ENCODE peak calls at places on chromosome 1, in four cellular contexts. U is AG09309, R is fibroblast of mammary gland, V is HFFc6. L is an unnamed sample.

GRCh38 chr1:201663777-201664176 is 124.8 kb downstream of the NAV1 start:
- DNase-seq in V (no peak), U (no peak), R (no peak), L (no peak)

GRCh38 chr1:170073893-170074249 is 624 bp downstream of the KIFAP3 start:
- DNase-seq in R (no peak), V (no peak), U (no peak), L (no peak)

GRCh38 chr1:54054438-54054749 is 986 bp downstream of the TCEANC2 start:
- DNase-seq in R (no peak), U (no peak), V (no peak), L (no peak)

GRCh38 chr1:32984829-32985310 is 20.3 kb upstream of the RNF19B start:
- DNase-seq in V (no peak), U (no peak), R (no peak), L (no peak)

GRCh38 chr1:110087812-110088738 is 17.6 kb upstream of the ALX3 start:
- DNase-seq in U (peak), R (peak), V (peak), L (peak)

GRCh38 chr1:223437151-223437550 is 43.9 kb downstream of the CCDC185 start:
- DNase-seq in R (no peak), U (no peak), V (no peak), L (no peak)

GRCh38 chr1:201647722-201648065 is 108.8 kb downstream of the NAV1 start:
- DNase-seq in V (no peak), U (no peak), R (no peak), L (no peak)

GRCh38 chr1:167312871-167313270 is 92.2 kb downstream of the POU2F1 start:
- DNase-seq in R (no peak), V (no peak), U (no peak), L (no peak)

GRCh38 chr1:7228252-7228961 is 443.2 kb downstream of the CAMTA1 start:
- DNase-seq in R (no peak), U (no peak), V (no peak), L (no peak)

GRCh38 chr1:197924516-197925123 is 7.4 kb downstream of the LHX9 start:
- DNase-seq in V (peak), R (peak), U (peak), L (no peak)

GRCh38 chr1:67431156-67431765 is 1.1 kb upstream of the SERBP1 start:
- DNase-seq in R (no peak), U (no peak), V (no peak), L (no peak)

GRCh38 chr1:59375321-59376220 is 78.7 kb downstream of the FGGY start:
- DNase-seq in R (peak), U (peak), V (peak), L (peak)

GRCh38 chr1:62282909-62283308 is 36.3 kb downstream of the KANK4 start:
- DNase-seq in U (no peak), V (no peak), R (no peak), L (no peak)

GRCh38 chr1:226886142-226886901 is 15.9 kb downstream of the PSEN2 start:
- DNase-seq in V (no peak), U (no peak), R (no peak), L (no peak)
- TF ChIP-seq CTCF in V (no peak), U (no peak), R (no peak), L (no peak)

GRCh38 chr1:168321945-168322344 is 41.3 kb downstream of the TBX19 start:
- DNase-seq in V (peak), U (no peak), R (peak), L (no peak)
- TF ChIP-seq CTCF in V (peak), U (peak), R (peak), L (peak)

GRCh38 chr1:233677690-233678354 is 63.9 kb downstream of the KCNK1 start:
- DNase-seq in R (no peak), U (no peak), V (no peak), L (no peak)
- TF ChIP-seq CTCF in R (no peak), U (no peak), V (no peak), L (no peak)

DNA sequence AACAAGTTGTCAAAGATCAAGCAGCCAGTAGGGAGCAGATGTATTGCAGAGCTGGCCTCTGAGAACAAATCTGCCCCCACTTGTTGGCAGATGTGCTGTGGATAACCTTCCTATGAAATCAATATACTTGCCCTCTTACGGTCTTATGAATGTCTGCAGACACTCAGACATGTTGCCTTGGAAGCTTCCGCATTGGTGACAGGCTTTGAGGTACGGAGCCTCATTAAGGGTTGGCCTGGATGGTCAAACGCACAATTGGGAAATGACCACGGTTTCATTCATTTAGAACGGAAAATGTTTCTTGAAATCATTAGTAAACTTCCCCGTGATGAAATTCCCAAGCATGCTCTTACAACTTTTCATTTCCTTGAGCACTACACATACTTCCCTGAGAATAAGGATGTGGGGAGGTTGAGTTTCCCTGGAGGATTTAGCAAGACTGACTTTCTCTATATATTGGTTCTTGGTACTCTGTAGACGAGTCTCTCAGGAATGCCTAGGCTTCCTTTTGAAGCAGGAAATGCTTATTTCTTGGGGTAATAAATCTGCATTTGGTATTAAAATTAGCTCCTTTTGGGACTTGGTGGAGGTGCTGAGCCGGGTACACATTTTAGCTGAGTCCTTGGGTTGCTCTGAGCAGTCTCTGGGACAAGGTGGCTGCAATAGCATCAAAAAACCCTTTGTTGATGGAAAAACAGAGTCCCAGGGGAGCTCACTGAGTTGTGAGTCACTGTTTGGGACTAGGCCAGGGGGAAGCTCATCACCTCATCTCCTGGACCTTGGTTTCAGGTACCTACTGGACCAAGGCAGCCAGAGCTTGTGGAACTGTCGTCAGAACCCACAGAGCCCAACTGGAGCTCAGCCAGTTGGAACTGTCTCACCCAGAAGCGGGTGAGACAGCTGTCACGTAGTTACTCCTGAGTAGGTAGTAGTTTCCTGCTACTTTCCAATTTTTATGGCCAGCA is 146.4 kb downstream of the HLX start:
- DNase-seq in U (no peak), R (peak), V (no peak), L (no peak)
- TF ChIP-seq CTCF in U (no peak), R (no peak), V (no peak), L (no peak)

GRCh38 chr1:111884772-111885443 is 104.6 kb downstream of the KCND3 start:
- DNase-seq in U (no peak), V (no peak), R (no peak), L (no peak)
- TF ChIP-seq CTCF in U (no peak), V (no peak), R (no peak), L (no peak)

GRCh38 chr1:160285506-160285905 is 573 bp upstream of the PEX19 start:
- DNase-seq in U (no peak), V (no peak), R (no peak), L (no peak)

GRCh38 chr1:160284782-160285344 is at the start of gene PEX19:
- DNase-seq in V (peak), U (peak), R (peak), L (peak)

GRCh38 chr1:160284220-160284781 is 632 bp downstream of the PEX19 start:
- DNase-seq in U (no peak), V (peak), R (peak), L (no peak)

GRCh38 chr1:160277987-160278386 is 6.9 kb downstream of the PEX19 start:
- DNase-seq in R (no peak), V (no peak), U (no peak), L (no peak)

GRCh38 chr1:160282807-160283206 is 2.1 kb downstream of the PEX19 start:
- DNase-seq in R (no peak), V (no peak), U (no peak), L (no peak)
- TF ChIP-seq CTCF in R (no peak), V (peak), U (no peak), L (no peak)

DNA sequence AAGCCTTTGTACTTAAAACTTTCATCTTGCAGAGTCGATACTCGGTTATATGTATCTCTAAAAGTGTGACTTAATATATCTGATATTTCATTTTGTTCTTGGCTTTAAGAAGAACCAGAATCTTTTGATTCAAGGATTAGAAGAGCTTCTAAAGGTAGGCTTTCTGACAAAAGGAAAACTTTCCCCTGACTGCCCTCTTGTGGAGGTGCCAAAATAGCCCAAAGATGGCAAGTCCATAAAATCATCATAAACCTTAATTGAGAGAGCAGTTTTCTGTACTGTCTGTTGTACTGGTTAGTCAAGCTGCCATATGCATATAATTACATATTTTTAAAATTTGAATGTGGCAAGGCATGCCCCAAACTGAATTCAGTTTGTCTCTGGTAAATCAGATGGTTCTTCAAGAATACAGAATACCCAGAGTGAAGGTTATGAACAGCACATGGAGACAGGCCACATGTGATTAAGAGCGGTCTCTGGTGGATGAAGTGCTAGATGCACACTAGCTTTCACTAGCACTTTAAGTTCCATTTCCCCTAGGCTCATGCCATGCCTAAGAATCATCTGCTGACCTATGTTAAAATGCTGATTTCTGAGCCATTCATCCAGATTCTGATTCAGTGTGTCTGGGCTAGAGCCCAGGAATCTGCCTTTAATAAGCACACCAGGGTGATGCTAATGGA is 27.7 kb upstream of the ELAVL4 start:
- DNase-seq in V (no peak), R (no peak), U (no peak), L (no peak)
- TF ChIP-seq CTCF in V (peak), R (peak), U (no peak), L (no peak)

DNA sequence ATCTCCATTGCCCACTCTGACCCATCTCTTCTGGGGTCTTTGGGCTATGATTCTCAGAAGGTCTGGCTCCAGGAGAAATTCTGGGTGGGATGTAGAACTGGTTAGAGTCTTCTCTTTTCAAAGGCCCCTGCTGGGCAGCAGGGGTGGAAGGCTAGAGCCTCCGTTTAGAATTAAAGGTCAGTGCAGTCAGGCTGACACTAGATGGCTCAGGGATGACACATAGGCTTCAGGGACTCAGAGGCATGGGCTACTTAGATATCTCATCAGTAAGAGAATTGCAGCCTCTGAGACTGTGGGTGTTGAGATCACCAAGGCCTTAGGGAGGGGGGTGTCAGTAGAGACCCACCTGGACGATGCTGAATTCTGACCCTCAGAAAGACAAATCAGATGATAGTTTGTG is 12.6 kb upstream of the PPM1J start:
- DNase-seq in V (peak), U (no peak), R (peak), L (no peak)
- TF ChIP-seq CTCF in V (peak), U (peak), R (peak), L (peak)

GRCh38 chr1:186330758-186331157 is 44.3 kb downstream of the TPR start:
- DNase-seq in R (peak), U (no peak), V (no peak), L (no peak)
- TF ChIP-seq CTCF in R (peak), U (peak), V (peak), L (peak)

DNA sequence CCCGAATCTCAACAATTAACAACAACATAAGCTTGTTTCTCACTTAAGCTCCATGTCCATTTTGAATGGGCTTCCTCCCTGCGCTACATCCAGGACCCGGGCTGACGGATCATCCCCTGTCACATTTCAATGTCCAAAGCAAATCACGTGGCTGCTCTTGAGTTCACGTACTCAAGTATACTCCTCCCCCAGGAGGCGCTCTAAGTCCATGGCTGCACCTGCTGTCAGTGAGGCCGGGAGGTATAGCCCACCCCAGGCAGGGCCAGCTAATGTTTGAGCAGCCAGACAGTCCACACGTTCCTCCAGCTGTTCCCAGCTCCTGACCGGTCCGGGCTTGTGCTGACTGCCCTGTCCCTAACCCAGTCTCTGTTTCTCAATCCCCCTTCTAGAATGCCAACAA is 220.8 kb downstream of the SLC35F3 start:
- DNase-seq in R (no peak), U (no peak), V (no peak), L (no peak)
- TF ChIP-seq CTCF in R (no peak), U (peak), V (peak), L (no peak)

L was measured in AG09319.